ENCODE peak calls at places on chromosomes 13 and 19, in eight cellular contexts. One of them, this sample, is unnamed.

GRCh38 chr13:108777421-108778420 is 148.3 kb downstream of the MYO16 start:
- DNase-seq in HL-60: no peak
- DNase-seq in choroid plexus epithelial cell: peak
- DNase-seq in dorsolateral prefrontal cortex: no peak
- DNase-seq in tibial nerve: no peak
- DNase-seq in CD4-positive, alpha-beta T cell: no peak
- DNase-seq in epithelial cell of esophagus: no peak
- DNase-seq in CD8-positive, alpha-beta T cell: no peak
- DNase-seq in this sample: no peak

GRCh38 chr19:18203408-18203862 is 407 bp downstream of the RAB3A start:
- DNase-seq in epithelial cell of esophagus: no peak
- DNase-seq in dorsolateral prefrontal cortex: peak
- DNase-seq in tibial nerve: no peak
- DNase-seq in CD8-positive, alpha-beta T cell: no peak
- DNase-seq in choroid plexus epithelial cell: no peak
- DNase-seq in HL-60: peak
- DNase-seq in CD4-positive, alpha-beta T cell: peak
- DNase-seq in this sample: no peak

GRCh38 chr13:78785764-78786163 is 126.8 kb upstream of the OBI1 start:
- DNase-seq in choroid plexus epithelial cell: no peak
- DNase-seq in dorsolateral prefrontal cortex: no peak
- DNase-seq in HL-60: no peak
- DNase-seq in CD4-positive, alpha-beta T cell: no peak
- DNase-seq in tibial nerve: no peak
- DNase-seq in CD8-positive, alpha-beta T cell: no peak
- DNase-seq in epithelial cell of esophagus: no peak
- DNase-seq in this sample: no peak

GRCh38 chr13:113941571-113942191 is 32.2 kb downstream of the C13orf46 start:
- DNase-seq in dorsolateral prefrontal cortex: no peak
- DNase-seq in epithelial cell of esophagus: no peak
- DNase-seq in HL-60: no peak
- DNase-seq in tibial nerve: no peak
- DNase-seq in CD4-positive, alpha-beta T cell: no peak
- DNase-seq in CD8-positive, alpha-beta T cell: no peak
- DNase-seq in choroid plexus epithelial cell: peak
- DNase-seq in this sample: peak

GRCh38 chr19:17052439-17052838 is 22.8 kb downstream of the HAUS8 start:
- DNase-seq in CD8-positive, alpha-beta T cell: no peak
- DNase-seq in HL-60: peak
- DNase-seq in choroid plexus epithelial cell: peak
- DNase-seq in dorsolateral prefrontal cortex: peak
- DNase-seq in tibial nerve: peak
- DNase-seq in epithelial cell of esophagus: peak
- DNase-seq in CD4-positive, alpha-beta T cell: no peak
- DNase-seq in this sample: no peak

GRCh38 chr19:51158474-51159129 is 16.5 kb downstream of the SIGLEC7 start:
- DNase-seq in CD8-positive, alpha-beta T cell: peak
- DNase-seq in dorsolateral prefrontal cortex: no peak
- DNase-seq in HL-60: peak
- DNase-seq in tibial nerve: peak
- DNase-seq in epithelial cell of esophagus: peak
- DNase-seq in choroid plexus epithelial cell: peak
- DNase-seq in CD4-positive, alpha-beta T cell: peak
- DNase-seq in this sample: peak

GRCh38 chr13:92158335-92158734 is 759.9 kb downstream of the GPC5 start:
- DNase-seq in HL-60: no peak
- DNase-seq in dorsolateral prefrontal cortex: no peak
- DNase-seq in CD8-positive, alpha-beta T cell: no peak
- DNase-seq in CD4-positive, alpha-beta T cell: no peak
- DNase-seq in choroid plexus epithelial cell: peak
- DNase-seq in epithelial cell of esophagus: peak
- DNase-seq in tibial nerve: no peak
- DNase-seq in this sample: no peak

GRCh38 chr13:43058318-43058674 is 34.9 kb downstream of the DNAJC15 start:
- DNase-seq in dorsolateral prefrontal cortex: no peak
- DNase-seq in CD8-positive, alpha-beta T cell: no peak
- DNase-seq in choroid plexus epithelial cell: peak
- DNase-seq in CD4-positive, alpha-beta T cell: no peak
- DNase-seq in epithelial cell of esophagus: peak
- DNase-seq in HL-60: no peak
- DNase-seq in tibial nerve: no peak
- DNase-seq in this sample: no peak

GRCh38 chr19:4081441-4082129 is 14.9 kb upstream of the ZBTB7A start:
- DNase-seq in CD4-positive, alpha-beta T cell: no peak
- DNase-seq in dorsolateral prefrontal cortex: no peak
- DNase-seq in tibial nerve: no peak
- DNase-seq in epithelial cell of esophagus: no peak
- DNase-seq in HL-60: no peak
- DNase-seq in CD8-positive, alpha-beta T cell: no peak
- DNase-seq in choroid plexus epithelial cell: peak
- DNase-seq in this sample: no peak

GRCh38 chr13:28475916-28476725 is 18.8 kb downstream of the FLT1 start:
- DNase-seq in HL-60: no peak
- DNase-seq in CD8-positive, alpha-beta T cell: no peak
- DNase-seq in CD4-positive, alpha-beta T cell: no peak
- DNase-seq in tibial nerve: no peak
- DNase-seq in choroid plexus epithelial cell: peak
- DNase-seq in epithelial cell of esophagus: peak
- DNase-seq in dorsolateral prefrontal cortex: no peak
- DNase-seq in this sample: no peak

GRCh38 chr13:44715287-44716224 is 139.4 kb upstream of the TSC22D1 start:
- DNase-seq in choroid plexus epithelial cell: no peak
- DNase-seq in tibial nerve: peak
- DNase-seq in CD8-positive, alpha-beta T cell: no peak
- DNase-seq in CD4-positive, alpha-beta T cell: no peak
- DNase-seq in HL-60: no peak
- DNase-seq in dorsolateral prefrontal cortex: no peak
- DNase-seq in epithelial cell of esophagus: no peak
- DNase-seq in this sample: no peak

DNA sequence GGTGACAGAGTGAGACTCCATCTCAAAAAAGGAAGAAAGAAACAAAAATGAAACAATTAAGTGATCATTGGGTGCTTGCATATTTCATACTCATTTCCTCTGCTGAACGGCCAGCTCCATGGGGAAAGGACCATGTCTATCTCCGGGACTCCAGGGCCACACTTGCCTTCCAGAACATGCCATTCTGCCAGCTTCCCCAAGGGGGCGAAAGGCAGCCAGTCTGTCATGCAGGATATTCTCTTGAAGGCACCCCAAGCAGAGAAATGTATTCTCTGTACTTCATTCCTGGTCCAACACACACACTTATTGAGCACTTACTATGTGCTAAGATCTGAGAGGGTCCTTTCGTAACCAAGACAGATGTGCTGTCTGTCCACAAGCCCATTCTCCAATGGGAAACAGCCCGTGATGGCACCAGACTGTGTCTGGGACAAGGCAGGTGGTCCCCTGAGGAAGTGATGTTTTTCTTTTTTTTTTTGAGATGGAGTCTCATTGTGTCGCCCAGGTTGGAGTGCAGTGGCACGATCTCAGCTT is 10.2 kb upstream of the CARM1 start:
- DNase-seq in CD4-positive, alpha-beta T cell: no peak
- DNase-seq in epithelial cell of esophagus: peak
- DNase-seq in tibial nerve: no peak
- DNase-seq in dorsolateral prefrontal cortex: no peak
- DNase-seq in choroid plexus epithelial cell: peak
- DNase-seq in CD8-positive, alpha-beta T cell: no peak
- DNase-seq in HL-60: peak
- DNase-seq in this sample: peak
- TF ChIP-seq CTCF in CD4-positive, alpha-beta T cell: peak
- TF ChIP-seq CTCF in epithelial cell of esophagus: peak
- TF ChIP-seq CTCF in tibial nerve: peak
- TF ChIP-seq CTCF in dorsolateral prefrontal cortex: peak
- TF ChIP-seq CTCF in choroid plexus epithelial cell: peak
- TF ChIP-seq CTCF in CD8-positive, alpha-beta T cell: no peak
- TF ChIP-seq CTCF in HL-60: peak
- TF ChIP-seq CTCF in this sample: peak

GRCh38 chr19:33217881-33218280 is 7.8 kb downstream of the SLC7A10 start:
- DNase-seq in CD8-positive, alpha-beta T cell: no peak
- DNase-seq in epithelial cell of esophagus: no peak
- DNase-seq in tibial nerve: no peak
- DNase-seq in choroid plexus epithelial cell: no peak
- DNase-seq in CD4-positive, alpha-beta T cell: no peak
- DNase-seq in HL-60: no peak
- DNase-seq in dorsolateral prefrontal cortex: no peak
- DNase-seq in this sample: no peak
- TF ChIP-seq CTCF in CD8-positive, alpha-beta T cell: no peak
- TF ChIP-seq CTCF in epithelial cell of esophagus: no peak
- TF ChIP-seq CTCF in tibial nerve: no peak
- TF ChIP-seq CTCF in choroid plexus epithelial cell: no peak
- TF ChIP-seq CTCF in CD4-positive, alpha-beta T cell: no peak
- TF ChIP-seq CTCF in HL-60: no peak
- TF ChIP-seq CTCF in dorsolateral prefrontal cortex: no peak
- TF ChIP-seq CTCF in this sample: no peak

GRCh38 chr19:6925801-6926751 is 38.7 kb downstream of the ADGRE1 start:
- DNase-seq in choroid plexus epithelial cell: no peak
- DNase-seq in HL-60: no peak
- DNase-seq in epithelial cell of esophagus: no peak
- DNase-seq in tibial nerve: no peak
- DNase-seq in CD8-positive, alpha-beta T cell: no peak
- DNase-seq in CD4-positive, alpha-beta T cell: no peak
- DNase-seq in dorsolateral prefrontal cortex: no peak
- DNase-seq in this sample: no peak
- TF ChIP-seq CTCF in choroid plexus epithelial cell: no peak
- TF ChIP-seq CTCF in HL-60: no peak
- TF ChIP-seq CTCF in epithelial cell of esophagus: no peak
- TF ChIP-seq CTCF in tibial nerve: no peak
- TF ChIP-seq CTCF in CD8-positive, alpha-beta T cell: no peak
- TF ChIP-seq CTCF in CD4-positive, alpha-beta T cell: no peak
- TF ChIP-seq CTCF in dorsolateral prefrontal cortex: no peak
- TF ChIP-seq CTCF in this sample: peak

DNA sequence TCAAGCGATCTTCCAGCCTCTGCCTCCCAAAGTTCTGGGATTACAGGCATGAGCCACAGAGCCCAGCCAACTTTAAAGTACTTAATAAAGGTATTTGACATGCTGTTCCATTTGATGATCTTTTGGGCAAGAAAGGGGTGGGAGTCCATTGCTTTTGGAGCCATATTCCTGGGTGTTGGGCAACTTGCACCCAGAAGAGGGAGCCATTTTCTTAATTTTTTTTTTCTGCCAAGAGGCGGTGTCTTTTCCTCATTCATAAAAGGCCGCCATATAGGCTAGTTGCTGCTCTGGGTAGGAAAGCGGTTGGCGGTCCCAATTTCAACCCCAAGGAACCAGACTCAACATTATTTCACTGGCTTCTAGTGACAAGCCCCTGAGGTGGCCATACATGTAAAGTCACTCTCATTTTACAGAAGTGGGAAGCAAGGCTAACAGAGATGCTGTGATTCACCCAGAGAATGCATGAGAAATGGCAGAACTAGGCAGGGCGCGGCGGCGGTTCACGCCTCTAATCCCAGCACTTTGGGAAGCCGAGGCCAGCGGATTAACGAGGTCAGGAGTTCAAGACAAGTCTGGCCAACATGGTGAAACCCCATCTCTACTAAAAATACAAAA is 139.6 kb downstream of the CACNA1A start:
- DNase-seq in CD4-positive, alpha-beta T cell: no peak
- DNase-seq in CD8-positive, alpha-beta T cell: no peak
- DNase-seq in tibial nerve: no peak
- DNase-seq in HL-60: no peak
- DNase-seq in choroid plexus epithelial cell: peak
- DNase-seq in epithelial cell of esophagus: peak
- DNase-seq in dorsolateral prefrontal cortex: no peak
- DNase-seq in this sample: no peak
- TF ChIP-seq CTCF in CD4-positive, alpha-beta T cell: no peak
- TF ChIP-seq CTCF in CD8-positive, alpha-beta T cell: no peak
- TF ChIP-seq CTCF in tibial nerve: no peak
- TF ChIP-seq CTCF in HL-60: no peak
- TF ChIP-seq CTCF in choroid plexus epithelial cell: peak
- TF ChIP-seq CTCF in epithelial cell of esophagus: peak
- TF ChIP-seq CTCF in dorsolateral prefrontal cortex: peak
- TF ChIP-seq CTCF in this sample: no peak

DNA sequence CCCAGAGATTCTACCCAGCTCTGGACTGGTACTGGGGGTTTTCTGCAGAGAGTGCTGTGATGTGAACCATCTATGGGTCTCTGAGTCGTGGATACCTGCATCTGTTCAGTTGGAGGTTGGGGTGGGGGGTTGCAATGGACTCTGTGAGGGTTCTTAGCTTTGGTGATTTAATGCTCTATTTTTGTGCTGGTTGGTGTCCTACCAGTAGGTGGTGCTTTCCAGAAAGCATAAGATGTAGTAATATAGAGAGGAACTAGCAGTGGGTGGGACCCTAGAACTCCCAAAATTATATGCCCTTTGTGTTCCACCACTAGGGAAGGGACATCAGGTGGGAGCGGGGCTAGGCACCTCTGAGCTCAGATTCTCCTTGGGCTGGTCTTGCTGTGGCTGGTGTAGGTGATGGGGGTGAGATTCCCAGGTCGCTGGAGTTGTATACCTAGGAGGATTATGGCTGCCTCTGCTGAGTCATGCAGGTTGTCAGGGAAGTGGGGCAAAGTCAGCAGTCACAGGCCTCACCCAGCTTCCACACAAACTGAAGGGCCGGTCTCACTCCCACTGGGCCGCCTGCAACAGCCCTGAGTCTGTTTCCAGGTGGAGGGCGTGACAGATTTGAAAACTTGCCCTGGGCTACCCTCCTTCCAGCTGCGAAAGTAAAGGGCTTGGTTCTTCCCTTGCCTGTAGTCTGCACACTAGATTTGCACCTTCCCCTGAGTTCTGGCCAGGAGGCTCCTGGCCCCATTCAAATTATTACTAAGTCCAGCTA is 573.0 kb upstream of the SLITRK1 start:
- DNase-seq in epithelial cell of esophagus: peak
- DNase-seq in dorsolateral prefrontal cortex: no peak
- DNase-seq in choroid plexus epithelial cell: no peak
- DNase-seq in tibial nerve: no peak
- DNase-seq in CD4-positive, alpha-beta T cell: no peak
- DNase-seq in CD8-positive, alpha-beta T cell: no peak
- DNase-seq in HL-60: no peak
- DNase-seq in this sample: no peak
- TF ChIP-seq CTCF in epithelial cell of esophagus: peak
- TF ChIP-seq CTCF in dorsolateral prefrontal cortex: no peak
- TF ChIP-seq CTCF in choroid plexus epithelial cell: peak
- TF ChIP-seq CTCF in tibial nerve: no peak
- TF ChIP-seq CTCF in CD4-positive, alpha-beta T cell: no peak
- TF ChIP-seq CTCF in CD8-positive, alpha-beta T cell: no peak
- TF ChIP-seq CTCF in HL-60: no peak
- TF ChIP-seq CTCF in this sample: no peak

GRCh38 chr13:84433024-84433423 is 550.8 kb upstream of the SLITRK1 start:
- DNase-seq in HL-60: no peak
- DNase-seq in choroid plexus epithelial cell: peak
- DNase-seq in tibial nerve: no peak
- DNase-seq in epithelial cell of esophagus: no peak
- DNase-seq in CD8-positive, alpha-beta T cell: no peak
- DNase-seq in dorsolateral prefrontal cortex: no peak
- DNase-seq in CD4-positive, alpha-beta T cell: no peak
- DNase-seq in this sample: no peak
- TF ChIP-seq CTCF in HL-60: no peak
- TF ChIP-seq CTCF in choroid plexus epithelial cell: peak
- TF ChIP-seq CTCF in tibial nerve: no peak
- TF ChIP-seq CTCF in epithelial cell of esophagus: no peak
- TF ChIP-seq CTCF in CD8-positive, alpha-beta T cell: no peak
- TF ChIP-seq CTCF in dorsolateral prefrontal cortex: no peak
- TF ChIP-seq CTCF in CD4-positive, alpha-beta T cell: no peak
- TF ChIP-seq CTCF in this sample: no peak

This sample was measured in CD14-positive monocyte.